ENCODE peak calls at places on chromosomes 4 and X, in six cellular contexts. One of them, this sample, is unnamed.

GRCh38 chr4:98656443-98656842 is 2.0 kb downstream of the TSPAN5 start:
- DNase-seq in HCT116: no peak
- DNase-seq in GM12878: no peak
- DNase-seq in H1: no peak
- DNase-seq in K562: no peak
- DNase-seq in HepG2: no peak
- DNase-seq in this sample: no peak

GRCh38 chrX:149570668-149571067 is 16.6 kb downstream of the MAGEA9B start:
- DNase-seq in HCT116: no peak
- DNase-seq in GM12878: no peak
- DNase-seq in H1: no peak
- DNase-seq in K562: no peak
- DNase-seq in HepG2: no peak
- DNase-seq in this sample: no peak

GRCh38 chr4:2941138-2942036 is 21.8 kb downstream of the NOP14 start:
- DNase-seq in HCT116: no peak
- DNase-seq in GM12878: no peak
- DNase-seq in H1: no peak
- DNase-seq in K562: no peak
- DNase-seq in HepG2: no peak
- DNase-seq in this sample: no peak

GRCh38 chrX:45445745-45446412 is 245.2 kb upstream of the DIPK2B start:
- DNase-seq in HCT116: peak; percentile 49
- DNase-seq in GM12878: no peak
- DNase-seq in H1: no peak
- DNase-seq in K562: no peak
- DNase-seq in HepG2: no peak
- DNase-seq in this sample: no peak

GRCh38 chr4:177283167-177283566 is 26.5 kb upstream of the NEIL3 start:
- DNase-seq in HCT116: no peak
- DNase-seq in GM12878: no peak
- DNase-seq in H1: no peak
- DNase-seq in K562: no peak
- DNase-seq in HepG2: no peak
- DNase-seq in this sample: no peak

GRCh38 chr4:93748943-93749342 is 79.6 kb upstream of the ATOH1 start:
- DNase-seq in HCT116: no peak
- DNase-seq in GM12878: peak; percentile 32
- DNase-seq in H1: no peak
- DNase-seq in K562: no peak
- DNase-seq in HepG2: no peak
- DNase-seq in this sample: no peak

GRCh38 chr4:170805352-170805751 is 715.6 kb upstream of the AADAT start:
- DNase-seq in HCT116: no peak
- DNase-seq in GM12878: no peak
- DNase-seq in H1: no peak
- DNase-seq in K562: no peak
- DNase-seq in HepG2: peak; percentile 1
- DNase-seq in this sample: no peak

GRCh38 chr4:26319467-26320158 is 1.2 kb upstream of the RBPJ start:
- DNase-seq in HCT116: peak; percentile 99
- DNase-seq in GM12878: peak; percentile 99
- DNase-seq in H1: peak; percentile 97
- DNase-seq in K562: peak; percentile 97
- DNase-seq in HepG2: peak; percentile 98
- DNase-seq in this sample: peak; percentile 99

GRCh38 chrX:43750248-43750676 is 94.2 kb downstream of the MAOA start:
- DNase-seq in HCT116: peak; percentile 31
- DNase-seq in GM12878: no peak
- DNase-seq in H1: peak; percentile 43
- DNase-seq in K562: peak; percentile 55
- DNase-seq in HepG2: peak; percentile 57
- DNase-seq in this sample: peak; percentile 42

GRCh38 chr4:112145820-112146813 is 863 bp downstream of the FAM241A start:
- DNase-seq in HCT116: no peak
- DNase-seq in GM12878: peak; percentile 17
- DNase-seq in H1: peak; percentile 72
- DNase-seq in K562: peak; percentile 67
- DNase-seq in HepG2: no peak
- DNase-seq in this sample: peak; percentile 6

GRCh38 chr4:145839151-145839550 is 99.5 kb downstream of the ZNF827 start:
- DNase-seq in HCT116: no peak
- DNase-seq in GM12878: no peak
- DNase-seq in H1: no peak
- DNase-seq in K562: no peak
- DNase-seq in HepG2: no peak
- DNase-seq in this sample: no peak
- H3K9ac ChIP-seq in HCT116: no peak overlapping the region
- H3K9ac ChIP-seq in GM12878: no peak overlapping the region
- H3K9ac ChIP-seq in H1: no peak overlapping the region
- H3K9ac ChIP-seq in K562: no peak overlapping the region
- H3K9ac ChIP-seq in HepG2: no peak overlapping the region
- H3K9ac ChIP-seq in this sample: no peak overlapping the region

GRCh38 chrX:95885074-95885473 is 799.6 kb upstream of the DIAPH2 start:
- DNase-seq in HCT116: no peak
- DNase-seq in GM12878: no peak
- DNase-seq in H1: no peak
- DNase-seq in K562: no peak
- DNase-seq in HepG2: no peak
- DNase-seq in this sample: no peak
- TF ChIP-seq ZNF274 in HCT116: no peak
- TF ChIP-seq ZNF274 in GM12878: no peak
- TF ChIP-seq ZNF274 in H1: no peak
- TF ChIP-seq ZNF274 in K562: no peak
- TF ChIP-seq ZNF274 in HepG2: no peak
- TF ChIP-seq ZNF274 in this sample: no peak

DNA sequence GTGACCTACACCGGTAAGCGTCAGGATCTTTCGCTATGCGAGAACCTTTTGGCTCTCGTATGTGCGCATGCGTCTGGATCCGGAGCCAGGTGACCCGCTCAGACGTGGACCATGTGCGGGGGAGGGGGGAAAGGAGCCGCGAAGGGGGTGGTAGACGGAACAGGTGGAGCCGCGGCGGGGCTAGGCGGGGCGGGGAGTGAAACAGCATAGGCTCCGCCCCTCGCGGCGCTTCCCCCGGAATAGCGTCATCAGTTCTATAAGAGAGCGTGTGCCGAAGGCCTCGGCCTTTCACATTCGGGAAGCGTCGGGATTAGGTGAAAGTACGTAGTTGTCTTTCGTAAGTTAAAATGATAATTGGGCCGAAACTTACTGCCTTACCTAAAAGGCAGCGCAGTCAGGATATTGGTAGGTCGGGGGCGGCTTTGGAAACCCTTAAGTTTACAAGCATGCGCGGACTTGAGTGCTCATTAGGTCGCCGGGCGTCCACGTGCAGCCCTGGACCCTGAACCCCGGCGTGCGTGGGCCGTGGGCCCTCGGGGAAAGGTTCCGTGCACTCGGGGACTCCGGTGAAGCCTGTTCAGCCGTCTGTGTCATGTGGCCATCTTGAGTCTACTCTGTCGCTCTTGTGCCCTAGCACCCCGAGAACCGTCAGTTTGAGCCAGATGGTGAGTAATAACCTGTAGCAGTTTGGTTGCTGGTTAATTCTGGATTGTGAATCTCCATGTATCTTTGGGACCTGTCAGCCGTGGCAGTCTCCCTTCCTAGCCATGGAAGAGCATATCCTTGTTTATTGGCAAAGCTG is 74.1 kb downstream of the PRSS12 start:
- DNase-seq in HCT116: peak; percentile 91
- DNase-seq in GM12878: peak; percentile 89
- DNase-seq in H1: peak; percentile 90
- DNase-seq in K562: peak; percentile 97
- DNase-seq in HepG2: peak; percentile 93
- DNase-seq in this sample: peak; percentile 90
- H3K4me1 ChIP-seq in HCT116: peaks cover 6% of the 10 kb centered on the region
- H3K4me1 ChIP-seq in GM12878: peaks cover 5% of the 10 kb centered on the region
- H3K4me1 ChIP-seq in H1: peaks cover 8% of the 10 kb centered on the region
- H3K4me1 ChIP-seq in K562: peaks cover 4% of the 10 kb centered on the region
- H3K4me1 ChIP-seq in HepG2: peaks cover 44% of the 10 kb centered on the region
- H3K4me1 ChIP-seq in this sample: no peaks in the 10 kb centered on the region

DNA sequence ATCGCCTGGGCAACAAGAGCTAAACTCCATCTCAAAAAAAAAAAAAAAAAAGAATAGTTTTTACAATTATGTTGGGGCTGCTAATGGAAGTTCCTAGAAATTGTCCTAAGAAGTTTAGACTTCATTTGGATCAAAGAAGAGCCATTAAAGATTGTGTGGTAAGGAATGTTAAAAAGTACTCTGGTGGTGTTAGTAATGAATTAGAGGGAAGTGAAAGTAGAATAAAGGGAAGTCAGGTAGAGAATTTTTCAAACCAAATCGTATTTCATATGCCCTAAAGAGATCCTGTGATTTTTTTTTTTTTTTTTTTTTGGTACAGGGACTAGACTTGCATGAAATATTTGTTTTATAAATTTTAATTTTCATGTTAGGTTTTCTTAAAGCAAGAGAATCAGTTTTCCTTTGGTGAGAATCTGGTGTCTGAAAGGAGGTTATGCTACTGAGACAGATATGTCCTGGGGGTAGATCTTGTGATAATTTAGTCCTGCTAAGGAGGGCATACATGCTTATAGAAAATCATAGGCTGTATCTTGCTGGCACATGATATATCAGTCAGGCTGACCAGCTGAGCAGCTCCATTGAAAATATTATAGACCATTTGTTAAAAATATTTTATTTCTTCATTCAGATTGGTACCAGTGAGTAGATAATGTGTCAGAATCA is 10.7 kb downstream of the SEC24B start:
- DNase-seq in HCT116: no peak
- DNase-seq in GM12878: no peak
- DNase-seq in H1: no peak
- DNase-seq in K562: no peak
- DNase-seq in HepG2: no peak
- DNase-seq in this sample: no peak
- H3K9ac ChIP-seq in HCT116: no peak overlapping the region
- H3K9ac ChIP-seq in GM12878: no peak overlapping the region
- H3K9ac ChIP-seq in H1: no peak overlapping the region
- H3K9ac ChIP-seq in K562: no peak overlapping the region
- H3K9ac ChIP-seq in HepG2: no peak overlapping the region
- H3K9ac ChIP-seq in this sample: no peak overlapping the region

GRCh38 chr4:153947998-153948397 is 159.1 kb upstream of the SFRP2 start:
- DNase-seq in HCT116: no peak
- DNase-seq in GM12878: no peak
- DNase-seq in H1: no peak
- DNase-seq in K562: no peak
- DNase-seq in HepG2: no peak
- DNase-seq in this sample: no peak

GRCh38 chr4:153945704-153946103 is 156.8 kb upstream of the SFRP2 start:
- DNase-seq in HCT116: no peak
- DNase-seq in GM12878: no peak
- DNase-seq in H1: no peak
- DNase-seq in K562: no peak
- DNase-seq in HepG2: no peak
- DNase-seq in this sample: no peak

GRCh38 chr4:153954654-153955053 is 165.8 kb upstream of the SFRP2 start:
- DNase-seq in HCT116: no peak
- DNase-seq in GM12878: no peak
- DNase-seq in H1: no peak
- DNase-seq in K562: peak; percentile 12
- DNase-seq in HepG2: no peak
- DNase-seq in this sample: no peak

GRCh38 chr4:153947124-153947523 is 158.2 kb upstream of the SFRP2 start:
- DNase-seq in HCT116: no peak
- DNase-seq in GM12878: no peak
- DNase-seq in H1: no peak
- DNase-seq in K562: no peak
- DNase-seq in HepG2: no peak
- DNase-seq in this sample: no peak

DNA sequence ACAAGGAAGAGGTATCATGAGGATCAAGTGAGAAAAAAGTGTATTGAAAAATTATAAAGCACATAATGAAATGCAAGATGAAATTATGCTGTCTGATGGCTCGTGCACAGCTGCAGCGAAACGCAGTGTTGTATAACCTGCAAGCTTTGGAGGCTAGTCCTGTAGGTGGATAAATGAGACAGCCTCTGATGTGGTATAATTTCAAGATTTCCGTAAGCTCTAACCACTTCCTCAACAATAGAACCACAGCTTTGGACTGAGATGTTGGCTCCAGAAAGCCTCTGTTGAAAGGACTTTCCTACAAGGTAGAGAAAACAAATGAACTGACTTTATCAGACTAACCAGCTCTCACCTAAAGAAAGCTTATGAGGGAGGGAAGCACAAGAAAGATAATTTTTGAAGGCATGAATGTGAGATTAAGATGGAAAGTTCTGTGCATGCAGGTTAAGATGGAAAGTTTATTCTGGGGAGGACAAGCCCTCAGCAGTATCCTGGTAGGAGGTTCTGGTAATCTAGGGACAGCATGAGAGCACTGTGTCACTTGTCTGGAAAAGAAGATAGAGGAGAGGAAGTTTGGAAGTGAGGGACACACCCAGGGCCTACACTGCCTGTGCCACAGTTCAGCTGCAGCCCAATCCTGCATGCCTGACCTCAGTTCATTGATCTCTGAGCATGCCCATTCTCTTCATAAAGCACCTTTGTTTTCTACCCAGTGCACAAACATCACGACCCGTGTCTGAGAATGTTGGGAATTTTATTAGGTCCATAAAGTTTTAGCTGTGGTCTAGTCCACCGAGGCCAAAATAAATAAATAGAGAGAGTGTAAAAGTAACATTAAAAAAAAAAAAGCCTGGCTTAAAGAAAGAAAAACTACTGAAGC is 161.5 kb upstream of the SFRP2 start:
- DNase-seq in HCT116: no peak
- DNase-seq in GM12878: no peak
- DNase-seq in H1: no peak
- DNase-seq in K562: peak; percentile 38
- DNase-seq in HepG2: peak; percentile 21
- DNase-seq in this sample: no peak
- TF ChIP-seq ZNF274 in HCT116: no peak
- TF ChIP-seq ZNF274 in GM12878: no peak
- TF ChIP-seq ZNF274 in H1: no peak
- TF ChIP-seq ZNF274 in K562: no peak
- TF ChIP-seq ZNF274 in HepG2: no peak
- TF ChIP-seq ZNF274 in this sample: no peak

GRCh38 chr4:147826288-147826646 is 94.4 kb downstream of the ARHGAP10 start:
- DNase-seq in HCT116: no peak
- DNase-seq in GM12878: no peak
- DNase-seq in H1: no peak
- DNase-seq in K562: no peak
- DNase-seq in HepG2: no peak
- DNase-seq in this sample: no peak
- H3K4me1 ChIP-seq in HCT116: peaks cover 31% of the 10 kb centered on the region
- H3K4me1 ChIP-seq in GM12878: peaks cover 5% of the 10 kb centered on the region
- H3K4me1 ChIP-seq in H1: no peaks in the 10 kb centered on the region
- H3K4me1 ChIP-seq in K562: no peaks in the 10 kb centered on the region
- H3K4me1 ChIP-seq in HepG2: no peaks in the 10 kb centered on the region
- H3K4me1 ChIP-seq in this sample: no peaks in the 10 kb centered on the region